ENCODE peak calls at places on chromosomes 7 and 10, in five cellular contexts. W is Daoy, H is NB4, P is A549, U is progenitor cell of endocrine pancreas. E is an unnamed sample.

GRCh38 chr10:385571-386300 is 250.5 kb downstream of the ZMYND11 start:
- DNase-seq in W (no peak), H (no peak), P (no peak), U (no peak), E (no peak)

GRCh38 chr10:22259280-22259679 is 41.5 kb upstream of the EBLN1 start:
- DNase-seq in W (no peak), H (peak), P (peak), U (no peak), E (no peak)

GRCh38 chr7:71735961-71736556 is 604.1 kb downstream of the GALNT17 start:
- DNase-seq in W (peak), H (peak), P (peak), U (peak), E (peak)

GRCh38 chr10:266974-267425 is 131.7 kb downstream of the ZMYND11 start:
- DNase-seq in W (peak), H (peak), P (peak), U (no peak), E (no peak)

GRCh38 chr7:43764039-43764789 is 5.7 kb downstream of the BLVRA start:
- DNase-seq in W (peak), H (no peak), P (peak), U (no peak), E (no peak)

GRCh38 chr7:148142660-148143248 is 447.8 kb upstream of the C7orf33 start:
- DNase-seq in W (peak), H (peak), P (peak), U (peak), E (peak)

GRCh38 chr7:128166603-128167315 is 74.3 kb upstream of the LEP start:
- DNase-seq in W (peak), H (no peak), P (no peak), U (peak), E (no peak)

GRCh38 chr7:100901921-100902332 is 6.2 kb upstream of the ACHE start:
- DNase-seq in W (no peak), H (no peak), P (no peak), U (no peak), E (no peak)

E was measured in HAP-1.